ENCODE peak calls at places on chromosomes 6 and 20, in four cellular contexts. S is stimulated activated CD4-positive, alpha-beta T cell treated with anti-CD3 and anti-CD28 coated beads, TNF-alpha, amount 100 ng/mL, for 1 hour; T is nephron progenitor cell; E is glutamatergic neuron. P is an unnamed sample.

GRCh38 chr20:63635431-63636141 is 8.7 kb upstream of the GMEB2 start:
- DNase-seq in S (peak), T (no peak), E (no peak), P (no peak)

GRCh38 chr6:31112478-31112877 is at the start of gene C6orf15:
- DNase-seq in S (no peak), T (no peak), E (no peak), P (no peak)

GRCh38 chr6:38671885-38672467 is 31.0 kb downstream of the GLO1 start:
- DNase-seq in S (no peak), T (peak), E (peak), P (peak)

GRCh38 chr6:106516629-106517028 is 112.7 kb downstream of the RTN4IP1 start:
- DNase-seq in S (no peak), T (no peak), E (no peak), P (no peak)

GRCh38 chr6:52233975-52234823 is 10.1 kb downstream of the IL17F start:
- DNase-seq in S (no peak), T (peak), E (peak), P (peak)

GRCh38 chr20:1330075-1330830 is 1.3 kb upstream of the SDCBP2 start:
- DNase-seq in S (no peak), T (no peak), E (no peak), P (no peak)

GRCh38 chr6:158627168-158627939 is 17.2 kb downstream of the DYNLT1 start:
- DNase-seq in S (no peak), T (peak), E (no peak), P (peak)

GRCh38 chr6:111427341-111428116 is 55.5 kb downstream of the REV3L start:
- DNase-seq in S (no peak), T (no peak), E (no peak), P (no peak)

GRCh38 chr6:136762022-136762975 is 30.0 kb downstream of the MAP3K5 start:
- DNase-seq in S (no peak), T (no peak), E (no peak), P (peak)

GRCh38 chr6:170083236-170084051 is 207.4 kb downstream of the DLL1 start:
- DNase-seq in S (no peak), T (no peak), E (no peak), P (no peak)

GRCh38 chr20:2800590-2801458 is at the start of gene CPXM1:
- DNase-seq in S (no peak), T (peak), E (peak), P (peak)

GRCh38 chr6:118350881-118351430 is 197.1 kb upstream of the PLN start:
- DNase-seq in S (no peak), T (no peak), E (no peak), P (no peak)

GRCh38 chr6:168985705-168986104 is 267.9 kb downstream of the THBS2 start:
- DNase-seq in S (no peak), T (no peak), E (no peak), P (no peak)

GRCh38 chr20:63058696-63059335 is 52.1 kb upstream of the BHLHE23 start:
- DNase-seq in S (no peak), T (no peak), E (peak), P (peak)

GRCh38 chr6:137087902-137088301 is 43.1 kb upstream of the IL20RA start:
- DNase-seq in S (no peak), T (no peak), E (no peak), P (no peak)

GRCh38 chr6:69305456-69305855 is 491.4 kb downstream of the LMBRD1 start:
- DNase-seq in S (no peak), T (no peak), E (no peak), P (no peak)

GRCh38 chr6:34157851-34158250 is 12.0 kb upstream of the GRM4 start:
- DNase-seq in S (no peak), T (no peak), E (no peak), P (no peak)

GRCh38 chr6:90496617-90497016 is 90.3 kb downstream of the MAP3K7 start:
- DNase-seq in S (no peak), T (peak), E (no peak), P (peak)

GRCh38 chr6:12312736-12313135 is 22.6 kb downstream of the EDN1 start:
- DNase-seq in S (no peak), T (no peak), E (no peak), P (no peak)

GRCh38 chr20:47016068-47016664 is 121.5 kb downstream of the EYA2 start:
- DNase-seq in S (no peak), T (peak), E (no peak), P (peak)

GRCh38 chr6:168002812-168003211 is 5.3 kb downstream of the KIF25 start:
- DNase-seq in S (no peak), T (no peak), E (no peak), P (no peak)

GRCh38 chr20:49483018-49483705 is 694 bp upstream of the KCNB1 start:
- DNase-seq in S (no peak), T (peak), E (peak), P (peak)

GRCh38 chr6:89527634-89528033 is 94.7 kb downstream of the ANKRD6 start:
- DNase-seq in S (no peak), T (no peak), E (no peak), P (no peak)

GRCh38 chr6:40330301-40330721 is 256.9 kb downstream of the LRFN2 start:
- DNase-seq in S (no peak), T (no peak), E (no peak), P (no peak)

GRCh38 chr6:75467906-75468460 is 25.6 kb downstream of the FILIP1 start:
- DNase-seq in S (no peak), T (no peak), E (no peak), P (no peak)

GRCh38 chr6:75268121-75268987 is 16.2 kb downstream of the TMEM30A start:
- DNase-seq in S (no peak), T (no peak), E (no peak), P (no peak)

GRCh38 chr6:46906776-46907175 is 15.0 kb downstream of the ADGRF5 start:
- DNase-seq in S (no peak), T (no peak), E (no peak), P (no peak)